ENCODE peak calls at places on chromosomes 5 and 9, in four cellular contexts. T is CD8-positive, alpha-beta T cell; I is ovary; L is CD4-positive, alpha-beta T cell. H is an unnamed sample. For H3K9me3, the result is how much of the 10 kb centered on the place peaks cover.

GRCh38 chr9:2872307-2872940 is 28.5 kb upstream of the PUM3 start:
- DNase-seq in L (no peak), I (no peak), T (no peak), H (no peak)

GRCh38 chr5:98768160-98769005 is 5.1 kb upstream of the RGMB start:
- DNase-seq in T (peak), I (peak), L (no peak), H (no peak)

GRCh38 chr9:136100700-136101614 is 5.9 kb upstream of the NACC2 start:
- DNase-seq in T (no peak), I (no peak), L (no peak), H (no peak)

GRCh38 chr9:32508728-32509127 is 17.3 kb downstream of the RIGI start:
- DNase-seq in I (no peak), T (no peak), L (no peak), H (no peak)

GRCh38 chr9:93297659-93298497 is 113.9 kb downstream of the WNK2 start:
- DNase-seq in I (peak), L (no peak), T (no peak), H (no peak)

GRCh38 chr9:117437283-117437682 is 22.4 kb upstream of the ASTN2 start:
- DNase-seq in L (no peak), I (no peak), T (no peak), H (no peak)

GRCh38 chr5:32942225-32942989 is 231.3 kb downstream of the NPR3 start:
- DNase-seq in L (no peak), I (no peak), T (peak), H (no peak)

GRCh38 chr5:180977852-180978251 is 10.8 kb upstream of the BTNL3 start:
- DNase-seq in T (no peak), L (no peak), I (no peak), H (no peak)

GRCh38 chr5:61840354-61840753 is 465.7 kb upstream of the KIF2A start:
- DNase-seq in T (no peak), I (no peak), L (no peak), H (no peak)

GRCh38 chr5:179310439-179311090 is 34.7 kb downstream of the ADAMTS2 start:
- DNase-seq in I (no peak), T (no peak), L (no peak), H (no peak)

GRCh38 chr9:127779136-127779981 is 893 bp upstream of the SH2D3C start:
- DNase-seq in I (no peak), T (peak), L (no peak), H (no peak)

GRCh38 chr5:73242741-73243140 is 69.7 kb downstream of the TMEM174 start:
- DNase-seq in L (no peak), T (no peak), I (no peak), H (no peak)

GRCh38 chr9:93909242-93909616 is 45.9 kb downstream of the BARX1 start:
- DNase-seq in T (no peak), L (no peak), I (no peak), H (no peak)

GRCh38 chr5:126780165-126780827 is 3.4 kb downstream of the LMNB1 start:
- DNase-seq in T (peak), L (peak), I (peak), H (no peak)

GRCh38 chr9:12956261-12956660 is 181.4 kb downstream of the LURAP1L start:
- DNase-seq in T (no peak), L (no peak), I (no peak), H (no peak)

GRCh38 chr9:135692410-135692809 is 6.9 kb downstream of the SOHLH1 start:
- DNase-seq in I (no peak), L (no peak), T (no peak), H (no peak)

GRCh38 chr5:63125862-63126261 is 547.2 kb downstream of the LRRC70 start:
- DNase-seq in L (no peak), T (no peak), I (peak), H (no peak)

GRCh38 chr5:67401166-67401565 is 204.6 kb upstream of the CD180 start:
- DNase-seq in L (no peak), I (no peak), T (no peak), H (no peak)

GRCh38 chr9:130962418-130963316 is 23.6 kb upstream of the FIBCD1 start:
- DNase-seq in I (no peak), L (no peak), T (no peak), H (peak)

GRCh38 chr5:140926903-140927573 is 939 bp downstream of the PCDHAC1 start:
- DNase-seq in T (no peak), L (no peak), I (no peak), H (no peak)

GRCh38 chr5:43020294-43020711 is 19.8 kb downstream of the ANXA2R start:
- DNase-seq in T (peak), I (no peak), L (no peak), H (no peak)

GRCh38 chr5:79931866-79932265 is 59.2 kb downstream of the MTX3 start:
- DNase-seq in T (no peak), I (no peak), L (no peak), H (no peak)

GRCh38 chr9:116737137-116737546 is 50.0 kb downstream of the TRIM32 start:
- DNase-seq in I (peak), L (peak), T (peak), H (peak)

GRCh38 chr9:107313555-107314096 is 30.5 kb downstream of the RAD23B start:
- DNase-seq in L (no peak), I (no peak), T (no peak), H (no peak)
- H3K9me3 ChIP-seq in L (under half), I (under half), T (under half), H (under half)

GRCh38 chr9:96217358-96217755 is 84.6 kb downstream of the HSD17B3 start:
- DNase-seq in T (no peak), L (no peak), I (peak), H (no peak)

GRCh38 chr9:96217756-96218693 is 84.0 kb downstream of the HSD17B3 start:
- DNase-seq in L (peak), T (peak), I (peak), H (no peak)

GRCh38 chr9:96216618-96217017 is 85.4 kb downstream of the HSD17B3 start:
- DNase-seq in L (no peak), I (no peak), T (no peak), H (no peak)

GRCh38 chr9:96214639-96215038 is 87.3 kb downstream of the HSD17B3 start:
- DNase-seq in I (no peak), L (no peak), T (no peak), H (no peak)

GRCh38 chr9:96215841-96216240 is 86.1 kb downstream of the HSD17B3 start:
- DNase-seq in I (no peak), L (no peak), T (no peak), H (no peak)
- TF ChIP-seq CTCF in I (no peak), L (no peak), T (no peak), H (no peak)

GRCh38 chr5:96922452-96923244 is 13.2 kb upstream of the LNPEP start:
- DNase-seq in L (no peak), T (no peak), I (no peak), H (no peak)
- H3K9me3 ChIP-seq in L (under half), T (under half), I (under half), H (under half)

GRCh38 chr9:27184556-27185351 is 75.7 kb downstream of the TEK start:
- DNase-seq in L (no peak), I (no peak), T (no peak), H (no peak)

GRCh38 chr9:27192291-27192960 is 83.4 kb downstream of the TEK start:
- DNase-seq in L (no peak), T (no peak), I (no peak), H (no peak)

GRCh38 chr9:27189426-27189825 is 80.4 kb downstream of the TEK start:
- DNase-seq in L (no peak), I (no peak), T (no peak), H (no peak)

GRCh38 chr9:27183701-27184100 is 74.7 kb downstream of the TEK start:
- DNase-seq in T (no peak), L (no peak), I (no peak), H (no peak)

GRCh38 chr9:27188426-27188825 is 79.4 kb downstream of the TEK start:
- DNase-seq in L (no peak), I (no peak), T (no peak), H (no peak)
- TF ChIP-seq CTCF in L (no peak), I (no peak), T (no peak), H (no peak)

GRCh38 chr9:101408374-101409078 is 9.9 kb downstream of the ZNF189 start:
- DNase-seq in T (no peak), I (no peak), L (no peak), H (no peak)
- H3K9me3 ChIP-seq in T (half or more), I (half or more), L (half or more), H (under half)

DNA sequence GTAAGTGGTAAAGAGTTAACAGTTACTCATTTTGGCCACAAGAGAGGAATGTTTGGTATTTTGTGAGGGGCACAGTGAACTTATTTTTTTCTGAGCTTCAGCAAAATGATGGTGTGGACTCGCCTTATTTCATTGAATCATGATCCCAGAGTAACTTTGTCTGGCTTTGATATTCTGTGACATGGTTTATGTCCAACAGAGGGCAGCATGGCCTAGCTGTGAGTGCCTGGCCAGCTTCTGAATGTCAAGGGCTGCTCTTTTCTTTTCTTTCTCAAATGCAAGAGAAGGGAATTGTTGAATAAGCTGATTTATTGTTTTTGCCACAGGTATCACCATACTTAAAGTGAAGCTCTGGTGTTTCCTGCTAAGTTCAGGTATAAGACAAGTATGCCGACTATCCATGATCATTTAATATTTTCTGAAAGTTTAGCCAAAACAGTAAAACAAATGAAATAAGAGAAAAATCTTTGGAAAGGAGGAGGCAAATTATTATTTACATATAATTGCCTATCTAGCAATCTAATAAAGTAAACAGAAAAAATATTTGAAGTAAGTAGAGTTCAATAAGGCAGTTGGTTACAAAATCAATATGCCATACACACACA is 31.7 kb downstream of the MRPL22 start:
- DNase-seq in L (no peak), I (peak), T (no peak), H (no peak)
- TF ChIP-seq CTCF in L (no peak), I (peak), T (no peak), H (no peak)

DNA sequence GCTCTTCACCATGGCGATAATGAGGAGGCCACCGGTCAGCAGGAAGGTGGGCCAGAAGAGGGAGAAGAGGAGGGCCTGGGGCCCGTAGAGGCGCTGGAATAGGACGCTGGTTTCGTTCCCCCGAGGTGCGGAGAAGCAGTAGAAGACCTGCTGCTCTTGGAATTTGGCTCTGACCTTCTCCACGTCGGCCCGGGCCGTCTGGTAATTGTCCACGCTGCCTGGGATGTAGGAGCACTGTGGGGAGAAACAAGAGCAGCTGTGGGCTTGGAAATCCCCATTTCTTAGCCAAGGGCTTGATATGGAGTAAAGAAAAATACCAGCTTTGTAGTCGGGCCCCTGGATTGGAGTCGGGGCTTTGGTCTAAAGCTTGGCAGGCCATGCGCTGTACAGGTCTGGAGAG is 10.4 kb downstream of the KCNMB1 start:
- DNase-seq in I (no peak), L (no peak), T (no peak), H (no peak)
- H3K9me3 ChIP-seq in I (under half), L (under half), T (under half), H (under half)